ENCODE peak calls at places on chromosomes 12 and 14, in six cellular contexts. M, W, O, I, X and A are unnamed samples. For H3K27me3, the result is how much of the 10 kb centered on the place peaks cover.

GRCh38 chr14:89730692-89731091 is 223.8 kb downstream of the EFCAB11 start:
- DNase-seq in M (no peak), X (no peak), I (no peak), O (no peak), W (no peak), A (no peak)

GRCh38 chr14:38143651-38144505 is 63.8 kb upstream of the SSTR1 start:
- DNase-seq in O (no peak), W (no peak), M (no peak), X (no peak), I (peak), A (no peak)

GRCh38 chr12:67436230-67436629 is 167.1 kb downstream of the CAND1 start:
- DNase-seq in M (no peak), X (no peak), W (no peak), I (no peak), O (no peak), A (no peak)

GRCh38 chr12:78671295-78671694 is 193.3 kb upstream of the SYT1 start:
- DNase-seq in I (peak), W (no peak), M (peak), X (no peak), O (no peak), A (no peak)

GRCh38 chr12:91326043-91327027 is 143.7 kb upstream of the DCN start:
- DNase-seq in M (peak), I (peak), X (no peak), O (peak), W (peak), A (no peak)

GRCh38 chr12:86249856-86250255 is 6.3 kb downstream of the MGAT4C start:
- DNase-seq in X (no peak), W (no peak), M (no peak), I (no peak), O (no peak), A (no peak)

GRCh38 chr12:123498126-123498825 is 35.2 kb downstream of the RILPL1 start:
- DNase-seq in O (no peak), M (no peak), W (no peak), X (no peak), I (no peak), A (no peak)

GRCh38 chr14:32468955-32469354 is 139.9 kb downstream of the AKAP6 start:
- DNase-seq in W (no peak), M (peak), O (peak), I (peak), X (no peak), A (no peak)

GRCh38 chr14:58104808-58105207 is 47.2 kb downstream of the ARMH4 start:
- DNase-seq in X (no peak), W (no peak), I (peak), M (peak), O (no peak), A (no peak)

GRCh38 chr14:63853831-63854293 is 1.1 kb downstream of the SYNE2 start:
- DNase-seq in I (peak), W (peak), X (peak), M (peak), O (peak), A (no peak)

GRCh38 chr12:40286583-40286982 is 61.8 kb downstream of the LRRK2 start:
- DNase-seq in W (no peak), O (no peak), X (no peak), M (peak), I (no peak), A (no peak)

GRCh38 chr12:94707892-94708291 is 57.5 kb upstream of the TMCC3 start:
- DNase-seq in O (peak), M (no peak), I (peak), W (no peak), X (no peak), A (no peak)

GRCh38 chr12:66633676-66634075 is 45.2 kb downstream of the GRIP1 start:
- DNase-seq in M (peak), W (no peak), I (peak), X (no peak), O (no peak), A (no peak)

GRCh38 chr14:42475289-42475688 is 868.6 kb downstream of the LRFN5 start:
- DNase-seq in O (no peak), I (no peak), X (no peak), W (no peak), M (no peak), A (no peak)

GRCh38 chr14:77638738-77639137 is 22.3 kb upstream of the SPTLC2 start:
- DNase-seq in I (peak), X (no peak), W (no peak), O (no peak), M (peak), A (no peak)

GRCh38 chr12:108214486-108214885 is 85.4 kb downstream of the WSCD2 start:
- DNase-seq in M (no peak), W (peak), I (peak), O (no peak), X (no peak), A (no peak)

GRCh38 chr12:55927588-55928502 is at the start of gene PYM1:
- DNase-seq in M (peak), I (peak), O (peak), X (peak), W (peak), A (peak)

GRCh38 chr14:59020382-59020781 is 168.1 kb upstream of the DAAM1 start:
- DNase-seq in I (peak), O (no peak), M (peak), W (no peak), X (no peak), A (no peak)

GRCh38 chr12:127677537-127678131 is 589.3 kb upstream of the TMEM132C start:
- DNase-seq in I (peak), M (peak), O (peak), W (peak), X (no peak), A (peak)

GRCh38 chr14:71119075-71119474 is 211.8 kb downstream of the PCNX1 start:
- DNase-seq in I (no peak), M (peak), X (no peak), W (no peak), O (no peak), A (no peak)

GRCh38 chr12:89238593-89238992 is 113.7 kb downstream of the DUSP6 start:
- DNase-seq in O (peak), W (no peak), I (peak), X (no peak), M (no peak), A (no peak)

GRCh38 chr12:90627180-90627896 is 327.6 kb downstream of the CCER1 start:
- DNase-seq in M (peak), X (no peak), O (no peak), W (no peak), I (peak), A (no peak)

GRCh38 chr14:80940146-80940545 is 1.4 kb downstream of the CEP128 start:
- DNase-seq in X (no peak), O (no peak), W (no peak), M (no peak), I (no peak), A (no peak)

GRCh38 chr14:32403688-32404087 is 74.6 kb downstream of the AKAP6 start:
- DNase-seq in X (no peak), M (peak), I (no peak), O (no peak), W (no peak), A (no peak)

GRCh38 chr14:39374846-39375245 is 57.4 kb downstream of the FBXO33 start:
- DNase-seq in M (peak), I (peak), W (no peak), X (no peak), O (no peak), A (no peak)

GRCh38 chr12:32505546-32505945 is 106.2 kb downstream of the FGD4 start:
- DNase-seq in O (no peak), I (peak), W (no peak), X (no peak), M (no peak), A (no peak)

GRCh38 chr12:62472472-62472871 is 5.8 kb downstream of the MON2 start:
- DNase-seq in X (no peak), W (no peak), O (no peak), M (no peak), I (no peak), A (no peak)

GRCh38 chr12:14367097-14367661 is 1.7 kb downstream of the ATF7IP start:
- DNase-seq in X (no peak), W (no peak), O (no peak), M (peak), I (peak), A (no peak)

GRCh38 chr12:44000309-44000952 is 164.6 kb downstream of the TMEM117 start:
- DNase-seq in I (peak), X (no peak), M (peak), O (no peak), W (peak), A (no peak)

DNA sequence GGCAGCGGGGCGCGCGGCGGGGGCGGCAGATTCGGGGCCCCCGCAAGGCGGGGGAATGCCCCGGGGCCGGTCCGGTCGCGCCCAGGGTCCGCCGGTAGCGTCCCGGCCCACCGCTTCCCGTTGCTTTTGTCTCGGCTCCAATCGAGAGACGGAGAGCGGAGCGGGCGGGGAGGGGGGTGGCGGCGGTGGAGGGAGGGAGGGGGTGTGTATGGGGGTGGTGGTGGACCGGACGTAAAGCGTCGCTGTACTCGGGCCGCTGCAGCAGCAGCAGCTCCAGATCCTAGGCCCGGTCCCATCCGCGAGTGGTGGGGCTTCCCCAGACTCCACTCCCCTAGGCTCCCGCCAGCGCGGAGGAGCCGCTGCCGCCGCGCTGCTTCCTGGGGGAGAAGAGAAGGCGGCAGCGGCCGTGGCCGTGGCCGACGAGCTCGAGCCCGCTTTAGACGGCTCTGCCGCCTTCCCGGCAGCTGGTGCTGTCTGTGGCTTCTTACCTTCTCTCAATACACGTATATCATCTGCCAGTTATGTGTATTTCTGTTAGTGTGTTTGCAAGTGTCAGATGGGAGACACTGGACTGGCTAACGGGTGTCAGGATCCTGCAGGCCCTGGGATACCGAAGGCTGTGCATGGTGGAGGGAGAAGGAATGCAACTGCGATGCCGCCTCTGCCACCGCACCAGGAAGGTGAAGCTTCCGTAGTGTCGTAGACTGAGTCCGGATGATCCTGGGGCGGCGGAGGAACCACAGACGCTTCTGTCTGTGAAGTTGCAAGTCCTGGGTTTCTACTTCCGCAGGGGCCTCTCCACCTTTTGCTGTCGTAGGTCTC is 488 bp downstream of the CNOT2 start:
- DNase-seq in W (peak), O (peak), I (peak), M (peak), X (peak), A (peak)
- H3K27ac ChIP-seq in W (peak), O (peak), I (peak), M (peak), X (peak), A (peak)

GRCh38 chr14:51691176-51691575 is 39.5 kb downstream of the FRMD6 start:
- DNase-seq in O (no peak), X (no peak), I (no peak), W (no peak), M (peak), A (no peak)
- H3K27me3 ChIP-seq in O (under half), X (under half), I (under half), W (under half), M (under half), A (under half)

DNA sequence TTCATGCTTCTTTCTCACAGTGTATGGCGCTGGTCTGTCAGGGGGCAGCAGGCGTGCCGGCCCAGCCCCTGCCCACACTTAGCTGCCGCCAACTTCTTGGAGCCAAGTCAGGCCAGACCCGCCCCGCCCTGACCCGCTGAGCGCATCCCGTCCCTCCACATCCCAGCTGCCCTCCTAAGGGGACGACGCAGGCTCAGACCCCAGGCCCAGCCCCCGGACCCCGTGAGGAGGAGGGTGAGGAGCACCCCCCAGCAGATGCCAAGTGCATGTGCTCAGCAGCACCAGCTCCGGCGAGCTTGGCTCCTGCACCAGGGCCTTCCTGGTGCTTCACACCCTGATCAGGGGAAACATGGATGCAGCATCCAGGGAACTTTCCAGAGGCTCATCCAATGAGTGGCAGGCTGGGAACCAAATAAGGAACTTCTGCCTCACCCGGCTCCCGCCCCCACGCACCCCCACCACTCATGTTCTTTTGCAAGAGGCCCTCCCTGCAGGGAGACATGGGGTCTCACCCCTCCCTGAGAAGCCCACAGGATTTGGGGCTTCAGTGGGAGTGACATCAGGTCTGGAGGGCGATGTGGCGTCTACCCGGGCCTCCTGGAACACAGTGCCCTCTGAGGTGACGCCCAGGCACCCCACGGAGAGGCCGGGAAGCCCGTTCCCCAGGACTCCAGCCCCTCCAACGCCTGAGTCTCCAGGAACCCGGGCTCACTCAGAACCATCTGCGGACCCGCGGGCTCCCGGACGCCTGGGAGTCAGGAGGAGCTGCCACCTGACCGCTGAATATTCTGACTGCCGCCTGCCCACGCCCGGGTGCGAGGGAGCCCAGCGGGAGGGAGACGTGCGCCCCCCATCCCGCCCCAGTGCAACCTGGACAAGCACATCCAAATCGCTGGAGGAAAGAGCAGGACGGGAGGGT is 70.0 kb upstream of the GALNT9 start:
- DNase-seq in X (no peak), W (no peak), M (no peak), O (no peak), I (no peak), A (peak)
- H3K4me3 ChIP-seq in X (no peak), W (no peak), M (no peak), O (no peak), I (no peak), A (no peak)

DNA sequence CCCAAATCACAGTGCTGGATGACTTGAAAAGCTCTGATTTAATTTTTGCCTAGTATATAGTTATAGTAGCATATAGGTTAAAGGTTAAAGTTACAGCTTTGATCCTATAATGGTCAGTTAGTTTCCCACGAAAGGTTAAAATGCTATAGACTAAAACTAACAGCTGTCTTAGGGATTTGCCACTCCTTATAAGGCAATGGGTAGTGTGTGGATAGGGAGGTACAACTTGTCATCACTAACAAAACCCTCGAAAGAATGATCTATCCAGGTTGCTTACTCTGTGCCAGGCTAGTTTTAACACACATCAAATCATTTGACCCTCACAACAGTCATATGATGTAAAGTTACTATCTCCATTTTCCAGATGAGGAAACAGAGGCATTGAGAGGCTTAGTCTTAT is 11.7 kb downstream of the RCOR1 start:
- DNase-seq in O (no peak), X (no peak), I (no peak), M (no peak), W (no peak), A (no peak)
- H3K27ac ChIP-seq in O (no peak), X (peak), I (no peak), M (peak), W (no peak), A (no peak)

GRCh38 chr12:53950789-53951576 is 3.7 kb upstream of the HOXC12 start:
- DNase-seq in M (no peak), O (no peak), X (no peak), I (no peak), W (no peak), A (no peak)
- H3K27me3 ChIP-seq in M (under half), O (under half), X (under half), I (half or more), W (half or more), A (half or more)

GRCh38 chr12:112270673-112271072 is 111.6 kb downstream of the HECTD4 start:
- DNase-seq in X (no peak), I (no peak), M (peak), O (no peak), W (no peak), A (no peak)
- H3K4me3 ChIP-seq in X (no peak), I (no peak), M (no peak), O (no peak), W (no peak), A (no peak)